ENCODE peak calls at places on chromosomes 1 and 21, in nine cellular contexts. X is upper lobe of right lung, J is fibroblast of lung, U is testis, M is A673, A is pancreas, V is tibial nerve, T is DND-41, B is tibial artery. W is an unnamed sample.

GRCh38 chr1:22350171-22350961 is 101.3 kb upstream of the ZBTB40 start:
- DNase-seq in X (peak; percentile 58), U (no peak), T (no peak), V (no peak), A (no peak), M (no peak), J (no peak), B (no peak), W (no peak)

GRCh38 chr1:212760126-212760823 is 31.3 kb downstream of the NSL1 start:
- DNase-seq in U (no peak), B (no peak), J (no peak), V (no peak), M (peak; percentile 52), A (peak; percentile 19), X (no peak), T (peak; percentile 26), W (no peak)

GRCh38 chr1:30687886-30688285 is 35.5 kb downstream of the MATN1 start:
- DNase-seq in B (no peak), M (no peak), V (no peak), X (peak; percentile 27), J (no peak), A (no peak), U (no peak), T (no peak), W (no peak)

GRCh38 chr1:59077739-59078503 is 219.0 kb upstream of the FGGY start:
- DNase-seq in X (no peak), U (no peak), A (no peak), M (peak; percentile 78), J (no peak), T (peak; percentile 16), V (no peak), B (no peak), W (no peak)

GRCh38 chr1:179087665-179088064 is 5.8 kb downstream of the TOR3A start:
- DNase-seq in U (no peak), A (no peak), M (no peak), B (no peak), X (no peak), J (no peak), V (no peak), T (no peak), W (no peak)

GRCh38 chr1:54540891-54541290 is 7.1 kb upstream of the ACOT11 start:
- DNase-seq in X (no peak), J (no peak), V (no peak), U (no peak), M (peak; percentile 32), T (no peak), A (no peak), B (no peak), W (no peak)

GRCh38 chr1:186374313-186375151 is 521 bp downstream of the TPR start:
- DNase-seq in J (peak; percentile 42), A (no peak), B (no peak), T (peak; percentile 27), X (no peak), V (peak; percentile 30), M (peak; percentile 28), U (peak; percentile 21), W (peak; percentile 22)

GRCh38 chr1:174116042-174116441 is 43.3 kb upstream of the RABGAP1L start:
- DNase-seq in T (no peak), J (peak; percentile 58), V (no peak), M (no peak), A (no peak), B (no peak), X (no peak), U (no peak), W (peak; percentile 49)

GRCh38 chr1:157512036-157512969 is 40.0 kb downstream of the FCRL5 start:
- DNase-seq in U (no peak), M (no peak), J (no peak), V (no peak), X (no peak), B (no peak), T (no peak), A (no peak), W (no peak)

GRCh38 chr21:34968414-34969333 is 80.4 kb downstream of the RUNX1 start:
- DNase-seq in U (no peak), T (no peak), A (no peak), J (peak; percentile 51), V (no peak), X (no peak), B (no peak), M (no peak), W (no peak)

GRCh38 chr1:55634516-55634915 is 419.4 kb upstream of the USP24 start:
- DNase-seq in A (no peak), B (no peak), X (no peak), J (no peak), M (no peak), T (no peak), V (no peak), U (no peak), W (no peak)

GRCh38 chr1:55632906-55633305 is 417.7 kb upstream of the USP24 start:
- DNase-seq in X (no peak), T (no peak), M (no peak), A (no peak), U (no peak), V (no peak), B (no peak), J (peak; percentile 68), W (no peak)

GRCh38 chr1:55632058-55632457 is 416.9 kb upstream of the USP24 start:
- DNase-seq in U (no peak), X (no peak), M (no peak), A (no peak), T (no peak), V (no peak), J (peak; percentile 76), B (no peak), W (peak; percentile 49)

GRCh38 chr1:55635856-55636255 is 420.7 kb upstream of the USP24 start:
- DNase-seq in T (no peak), X (no peak), V (no peak), B (peak; percentile 39), M (no peak), U (no peak), J (peak; percentile 80), A (no peak), W (no peak)

DNA sequence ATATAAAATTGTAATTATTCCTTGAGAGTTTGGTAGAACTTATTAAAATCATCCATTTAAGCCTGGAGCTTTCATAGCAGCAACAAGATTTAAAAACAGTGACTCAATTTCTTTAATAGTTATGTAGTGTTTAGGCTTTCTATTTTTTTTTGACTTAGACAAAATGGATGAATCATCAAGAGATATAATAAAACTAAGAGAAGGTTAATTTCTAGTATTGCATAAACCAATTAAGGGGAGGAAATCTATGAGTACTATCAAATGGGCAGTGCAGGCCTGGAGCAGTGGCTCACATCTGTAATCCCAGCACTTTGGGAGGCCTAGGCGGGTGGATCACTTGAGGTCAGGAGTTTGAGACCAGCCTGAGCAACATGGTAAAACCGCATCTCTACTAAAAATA is 416.3 kb upstream of the USP24 start:
- DNase-seq in T (no peak), X (no peak), J (peak; percentile 63), M (no peak), V (no peak), A (no peak), U (no peak), B (no peak), W (no peak)
- H3K27ac ChIP-seq in T (no peak overlapping the region), X (no peak overlapping the region), J (peak overlapping the region; percentile 37), M (no peak overlapping the region), V (no peak overlapping the region), A (no peak overlapping the region), U (no peak overlapping the region), B (peak overlapping the region; percentile 69), W (peak overlapping the region; percentile 91)

GRCh38 chr21:15976807-15977206 is 247.0 kb downstream of the USP25 start:
- DNase-seq in V (no peak), M (no peak), X (no peak), U (no peak), J (peak; percentile 6), B (no peak), A (no peak), T (peak; percentile 12), W (no peak)
- TF ChIP-seq CTCF in V (no peak), M (peak; percentile 55), X (peak; percentile 9), U (no peak), J (peak; percentile 49), B (no peak), A (no peak), T (peak; percentile 35), W (no peak)

GRCh38 chr1:244614113-244614836 is 38.7 kb upstream of the DESI2 start:
- DNase-seq in T (no peak), V (no peak), J (no peak), X (peak; percentile 78), B (no peak), M (no peak), U (no peak), A (no peak), W (no peak)
- H3K27ac ChIP-seq in T (no peak overlapping the region), V (no peak overlapping the region), J (no peak overlapping the region), X (peak overlapping the region; percentile 75), B (no peak overlapping the region), M (no peak overlapping the region), U (no peak overlapping the region), A (no peak overlapping the region), W (no peak overlapping the region)

DNA sequence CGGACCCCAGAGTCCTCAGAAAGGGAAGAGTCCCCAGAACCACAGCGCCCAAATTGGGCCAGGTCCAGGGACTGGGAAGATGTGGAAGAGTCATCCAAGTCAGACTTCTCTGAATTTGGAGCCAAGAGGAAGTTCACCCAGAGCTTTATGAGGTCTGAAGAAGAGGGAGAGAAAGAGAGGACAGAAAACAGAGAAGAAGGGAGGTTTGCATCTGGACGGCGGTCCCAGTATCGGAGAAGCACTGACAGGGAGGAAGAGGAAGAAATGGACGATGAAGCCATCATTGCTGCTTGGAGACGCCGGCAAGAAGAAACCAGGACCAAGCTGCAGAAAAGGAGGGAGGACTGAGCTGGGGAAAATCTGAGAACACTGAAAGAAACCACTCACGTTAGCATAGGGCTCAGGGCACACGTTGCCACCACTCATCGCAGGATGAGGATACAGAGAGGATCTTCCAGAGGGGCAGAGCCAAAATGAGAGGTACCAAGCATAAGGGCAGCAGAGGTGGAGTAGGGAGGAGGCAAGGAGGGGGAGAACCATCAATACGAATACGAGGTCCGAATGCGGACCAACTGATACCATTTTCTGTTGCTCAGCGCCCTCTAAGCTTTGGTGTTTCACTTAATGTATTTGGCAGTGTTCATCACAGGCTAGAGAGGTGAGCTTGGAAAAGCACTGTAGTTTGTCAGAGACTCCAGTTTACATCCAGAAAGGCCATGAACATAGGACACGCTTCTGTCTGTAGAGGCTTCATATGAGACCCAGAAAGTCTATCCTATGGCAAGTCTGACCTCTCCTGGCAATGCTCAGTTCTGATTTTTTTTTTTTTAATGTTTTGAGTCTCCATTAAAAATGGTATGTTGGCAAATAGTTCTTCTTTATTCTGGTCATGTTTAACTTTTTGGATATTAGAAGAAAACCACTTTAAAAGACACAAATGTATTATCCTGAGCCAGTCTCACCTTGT is 34.7 kb downstream of the STYXL2 start:
- DNase-seq in U (no peak), B (no peak), M (peak; percentile 18), V (no peak), T (no peak), X (no peak), A (no peak), J (no peak), W (no peak)
- TF ChIP-seq CTCF in U (no peak), B (no peak), M (peak; percentile 27), V (no peak), T (peak; percentile 47), X (no peak), A (no peak), J (no peak), W (no peak)

GRCh38 chr1:35637401-35637809 is 3.9 kb downstream of the PSMB2 start:
- DNase-seq in B (no peak), X (no peak), M (peak; percentile 88), V (no peak), A (no peak), J (peak; percentile 62), U (no peak), T (no peak), W (peak; percentile 41)
- H3K27ac ChIP-seq in B (peak overlapping the region; percentile 55), X (peak overlapping the region; percentile 72), M (peak overlapping the region; percentile 75), V (peak overlapping the region; percentile 73), A (peak overlapping the region; percentile 4), J (peak overlapping the region; percentile 62), U (peak overlapping the region; percentile 74), T (peak overlapping the region; percentile 91), W (no peak overlapping the region)

GRCh38 chr1:221192055-221192454 is 312.8 kb downstream of the HLX start:
- DNase-seq in V (no peak), A (no peak), U (no peak), T (no peak), X (no peak), J (no peak), B (no peak), M (no peak), W (no peak)
- TF ChIP-seq CTCF in V (no peak), A (no peak), U (no peak), T (no peak), X (no peak), J (no peak), B (no peak), M (no peak), W (no peak)

W was measured in RWPE1.